ENCODE peak calls at places on chromosomes 11 and 22, in seven cellular contexts. V, I, X, E, S, D and Z are unnamed samples.

GRCh38 chr11:46294365-46295309 is 17.2 kb downstream of the CREB3L1 start:
- DNase-seq in X (peak; percentile 93), I (peak; percentile 73), V (peak; percentile 89), S (peak; percentile 92), D (peak; percentile 46), E (no peak), Z (no peak)

GRCh38 chr11:12159351-12160099 is 49.1 kb downstream of the MICAL2 start:
- DNase-seq in X (no peak), S (peak; percentile 96), D (no peak), E (no peak), V (no peak), I (peak; percentile 89), Z (no peak)

GRCh38 chr11:68749501-68750196 is 1.7 kb downstream of the TESMIN start:
- DNase-seq in E (no peak), X (no peak), I (peak; percentile 20), S (peak; percentile 11), V (no peak), D (no peak), Z (peak; percentile 43)

GRCh38 chr22:45831394-45831793 is 145.6 kb downstream of the WNT7B start:
- DNase-seq in V (no peak), X (no peak), S (peak; percentile 54), D (no peak), E (no peak), I (peak; percentile 46), Z (no peak)

GRCh38 chr22:31055322-31056159 is 25.6 kb upstream of the SMTN start:
- DNase-seq in E (no peak), D (peak; percentile 86), I (peak; percentile 99), X (peak; percentile 88), V (peak; percentile 85), S (peak; percentile 100), Z (peak; percentile 97)

GRCh38 chr11:59011672-59012071 is 72.4 kb downstream of the GLYATL1 start:
- DNase-seq in E (no peak), I (no peak), S (no peak), V (no peak), X (no peak), D (no peak), Z (no peak)

GRCh38 chr22:21734540-21735197 is 925 bp downstream of the YPEL1 start:
- DNase-seq in X (no peak), V (no peak), D (no peak), I (no peak), E (no peak), S (no peak), Z (no peak)

GRCh38 chr11:63813563-63814382 is 517 bp downstream of the SPINDOC start:
- DNase-seq in S (peak; percentile 47), D (peak; percentile 64), V (no peak), X (no peak), I (peak; percentile 43), E (peak; percentile 8), Z (no peak)

GRCh38 chr22:20033045-20033706 is 12.3 kb downstream of the TANGO2 start:
- DNase-seq in E (no peak), D (no peak), I (no peak), X (no peak), V (no peak), S (no peak), Z (no peak)